ENCODE peak calls at places on chromosomes 7 and 10, in nine cellular contexts. One of them, this sample, is unnamed.

GRCh38 chr7:158864507-158864820 is 8.1 kb downstream of the DYNC2I1 start:
- DNase-seq in osteoblast: no peak
- DNase-seq in NCI-H1694 treated with DMSO at 0.1 percent for 48 hours: no peak
- DNase-seq in NCI-H82: no peak
- DNase-seq in T47D: no peak
- DNase-seq in head of caudate nucleus: no peak
- DNase-seq in foreskin fibroblast: no peak
- DNase-seq in GM23338: no peak
- DNase-seq in WTC11: no peak
- DNase-seq in this sample: no peak

GRCh38 chr7:96093435-96093834 is 228.5 kb downstream of the SLC25A13 start:
- DNase-seq in osteoblast: no peak
- DNase-seq in NCI-H1694 treated with DMSO at 0.1 percent for 48 hours: no peak
- DNase-seq in NCI-H82: no peak
- DNase-seq in T47D: no peak
- DNase-seq in head of caudate nucleus: no peak
- DNase-seq in foreskin fibroblast: peak
- DNase-seq in GM23338: no peak
- DNase-seq in WTC11: no peak
- DNase-seq in this sample: no peak

GRCh38 chr10:130127612-130128607 is 8.3 kb upstream of the GLRX3 start:
- DNase-seq in osteoblast: peak
- DNase-seq in NCI-H1694 treated with DMSO at 0.1 percent for 48 hours: peak
- DNase-seq in NCI-H82: peak
- DNase-seq in T47D: peak
- DNase-seq in head of caudate nucleus: peak
- DNase-seq in foreskin fibroblast: peak
- DNase-seq in GM23338: peak
- DNase-seq in WTC11: peak
- DNase-seq in this sample: peak

GRCh38 chr7:78587443-78588044 is 789.0 kb downstream of the PHTF2 start:
- DNase-seq in osteoblast: peak
- DNase-seq in NCI-H1694 treated with DMSO at 0.1 percent for 48 hours: peak
- DNase-seq in NCI-H82: peak
- DNase-seq in T47D: peak
- DNase-seq in head of caudate nucleus: no peak
- DNase-seq in foreskin fibroblast: peak
- DNase-seq in GM23338: peak
- DNase-seq in WTC11: no peak
- DNase-seq in this sample: peak

GRCh38 chr10:22623624-22624263 is 90.6 kb downstream of the PIP4K2A start:
- DNase-seq in osteoblast: no peak
- DNase-seq in NCI-H1694 treated with DMSO at 0.1 percent for 48 hours: no peak
- DNase-seq in NCI-H82: peak
- DNase-seq in T47D: no peak
- DNase-seq in head of caudate nucleus: no peak
- DNase-seq in foreskin fibroblast: peak
- DNase-seq in GM23338: no peak
- DNase-seq in WTC11: no peak
- DNase-seq in this sample: no peak

GRCh38 chr10:96833220-96834001 is 1.3 kb downstream of the LCOR start:
- DNase-seq in osteoblast: peak
- DNase-seq in NCI-H1694 treated with DMSO at 0.1 percent for 48 hours: no peak
- DNase-seq in NCI-H82: peak
- DNase-seq in T47D: peak
- DNase-seq in head of caudate nucleus: no peak
- DNase-seq in foreskin fibroblast: peak
- DNase-seq in GM23338: peak
- DNase-seq in WTC11: peak
- DNase-seq in this sample: peak

GRCh38 chr7:91034459-91035368 is 229.5 kb upstream of the FZD1 start:
- DNase-seq in osteoblast: peak
- DNase-seq in NCI-H1694 treated with DMSO at 0.1 percent for 48 hours: peak
- DNase-seq in NCI-H82: peak
- DNase-seq in T47D: peak
- DNase-seq in head of caudate nucleus: peak
- DNase-seq in foreskin fibroblast: peak
- DNase-seq in GM23338: peak
- DNase-seq in WTC11: peak
- DNase-seq in this sample: peak

GRCh38 chr7:116542618-116543017 is 17.8 kb downstream of the CAV1 start:
- DNase-seq in osteoblast: no peak
- DNase-seq in NCI-H1694 treated with DMSO at 0.1 percent for 48 hours: no peak
- DNase-seq in NCI-H82: no peak
- DNase-seq in T47D: no peak
- DNase-seq in head of caudate nucleus: no peak
- DNase-seq in foreskin fibroblast: peak
- DNase-seq in GM23338: no peak
- DNase-seq in WTC11: no peak
- DNase-seq in this sample: no peak

GRCh38 chr7:82534687-82535086 is 91.1 kb upstream of the CACNA2D1 start:
- DNase-seq in osteoblast: no peak
- DNase-seq in NCI-H1694 treated with DMSO at 0.1 percent for 48 hours: no peak
- DNase-seq in NCI-H82: no peak
- DNase-seq in T47D: no peak
- DNase-seq in head of caudate nucleus: no peak
- DNase-seq in foreskin fibroblast: peak
- DNase-seq in GM23338: no peak
- DNase-seq in WTC11: no peak
- DNase-seq in this sample: no peak

GRCh38 chr7:129122751-129123516 is 21.6 kb upstream of the TSPAN33 start:
- DNase-seq in osteoblast: peak
- DNase-seq in NCI-H1694 treated with DMSO at 0.1 percent for 48 hours: no peak
- DNase-seq in NCI-H82: no peak
- DNase-seq in T47D: no peak
- DNase-seq in head of caudate nucleus: no peak
- DNase-seq in foreskin fibroblast: no peak
- DNase-seq in GM23338: no peak
- DNase-seq in WTC11: no peak
- DNase-seq in this sample: no peak

GRCh38 chr7:142782922-142783900 is 12.4 kb downstream of the PRSS2 start:
- DNase-seq in osteoblast: peak
- DNase-seq in NCI-H1694 treated with DMSO at 0.1 percent for 48 hours: peak
- DNase-seq in NCI-H82: peak
- DNase-seq in T47D: peak
- DNase-seq in head of caudate nucleus: peak
- DNase-seq in foreskin fibroblast: peak
- DNase-seq in GM23338: peak
- DNase-seq in WTC11: peak
- DNase-seq in this sample: peak

GRCh38 chr10:85148693-85149640 is 820.6 kb downstream of the CCSER2 start:
- DNase-seq in osteoblast: no peak
- DNase-seq in NCI-H1694 treated with DMSO at 0.1 percent for 48 hours: no peak
- DNase-seq in NCI-H82: no peak
- DNase-seq in T47D: no peak
- DNase-seq in head of caudate nucleus: no peak
- DNase-seq in foreskin fibroblast: no peak
- DNase-seq in GM23338: no peak
- DNase-seq in WTC11: no peak
- DNase-seq in this sample: no peak

GRCh38 chr7:100867796-100868485 is 754 bp downstream of the TRIP6 start:
- DNase-seq in osteoblast: peak
- DNase-seq in NCI-H1694 treated with DMSO at 0.1 percent for 48 hours: no peak
- DNase-seq in NCI-H82: no peak
- DNase-seq in T47D: no peak
- DNase-seq in head of caudate nucleus: no peak
- DNase-seq in foreskin fibroblast: peak
- DNase-seq in GM23338: peak
- DNase-seq in WTC11: peak
- DNase-seq in this sample: no peak

GRCh38 chr7:66921918-66922486 is 977 bp downstream of the TMEM248 start:
- DNase-seq in osteoblast: peak
- DNase-seq in NCI-H1694 treated with DMSO at 0.1 percent for 48 hours: no peak
- DNase-seq in NCI-H82: peak
- DNase-seq in T47D: no peak
- DNase-seq in head of caudate nucleus: no peak
- DNase-seq in foreskin fibroblast: peak
- DNase-seq in GM23338: peak
- DNase-seq in WTC11: no peak
- DNase-seq in this sample: no peak

GRCh38 chr10:34960983-34961382 is 129.2 kb downstream of the CUL2 start:
- DNase-seq in osteoblast: no peak
- DNase-seq in NCI-H1694 treated with DMSO at 0.1 percent for 48 hours: peak
- DNase-seq in NCI-H82: peak
- DNase-seq in T47D: no peak
- DNase-seq in head of caudate nucleus: no peak
- DNase-seq in foreskin fibroblast: peak
- DNase-seq in GM23338: peak
- DNase-seq in WTC11: no peak
- DNase-seq in this sample: peak

GRCh38 chr10:44393051-44393630 is 8.2 kb upstream of the CXCL12 start:
- DNase-seq in osteoblast: peak
- DNase-seq in NCI-H1694 treated with DMSO at 0.1 percent for 48 hours: no peak
- DNase-seq in NCI-H82: no peak
- DNase-seq in T47D: no peak
- DNase-seq in head of caudate nucleus: no peak
- DNase-seq in foreskin fibroblast: no peak
- DNase-seq in GM23338: no peak
- DNase-seq in WTC11: no peak
- DNase-seq in this sample: no peak

GRCh38 chr10:95201736-95202135 is 7.7 kb downstream of the ACSM6 start:
- DNase-seq in osteoblast: peak
- DNase-seq in NCI-H1694 treated with DMSO at 0.1 percent for 48 hours: no peak
- DNase-seq in NCI-H82: no peak
- DNase-seq in T47D: no peak
- DNase-seq in head of caudate nucleus: no peak
- DNase-seq in foreskin fibroblast: peak
- DNase-seq in GM23338: no peak
- DNase-seq in WTC11: no peak
- DNase-seq in this sample: no peak

GRCh38 chr7:117401293-117402002 is 25.8 kb downstream of the ASZ1 start:
- DNase-seq in osteoblast: no peak
- DNase-seq in NCI-H1694 treated with DMSO at 0.1 percent for 48 hours: no peak
- DNase-seq in NCI-H82: peak
- DNase-seq in T47D: no peak
- DNase-seq in head of caudate nucleus: no peak
- DNase-seq in foreskin fibroblast: no peak
- DNase-seq in GM23338: peak
- DNase-seq in WTC11: no peak
- DNase-seq in this sample: no peak

GRCh38 chr7:132226626-132227290 is 349.5 kb downstream of the PLXNA4 start:
- DNase-seq in osteoblast: no peak
- DNase-seq in NCI-H1694 treated with DMSO at 0.1 percent for 48 hours: no peak
- DNase-seq in NCI-H82: peak
- DNase-seq in T47D: no peak
- DNase-seq in head of caudate nucleus: no peak
- DNase-seq in foreskin fibroblast: no peak
- DNase-seq in GM23338: no peak
- DNase-seq in WTC11: no peak
- DNase-seq in this sample: no peak

GRCh38 chr10:13087986-13088618 is 11.9 kb upstream of the OPTN start:
- DNase-seq in osteoblast: peak
- DNase-seq in NCI-H1694 treated with DMSO at 0.1 percent for 48 hours: no peak
- DNase-seq in NCI-H82: no peak
- DNase-seq in T47D: no peak
- DNase-seq in head of caudate nucleus: no peak
- DNase-seq in foreskin fibroblast: peak
- DNase-seq in GM23338: no peak
- DNase-seq in WTC11: no peak
- DNase-seq in this sample: no peak

GRCh38 chr7:99531354-99531765 is 20.6 kb downstream of the FAM200A start:
- DNase-seq in osteoblast: no peak
- DNase-seq in NCI-H1694 treated with DMSO at 0.1 percent for 48 hours: no peak
- DNase-seq in NCI-H82: no peak
- DNase-seq in T47D: no peak
- DNase-seq in head of caudate nucleus: no peak
- DNase-seq in foreskin fibroblast: no peak
- DNase-seq in GM23338: peak
- DNase-seq in WTC11: no peak
- DNase-seq in this sample: no peak

GRCh38 chr7:157474685-157475084 is 137.9 kb downstream of the DNAJB6 start:
- DNase-seq in osteoblast: peak
- DNase-seq in NCI-H1694 treated with DMSO at 0.1 percent for 48 hours: peak
- DNase-seq in NCI-H82: peak
- DNase-seq in T47D: no peak
- DNase-seq in head of caudate nucleus: no peak
- DNase-seq in foreskin fibroblast: peak
- DNase-seq in GM23338: peak
- DNase-seq in WTC11: peak
- DNase-seq in this sample: peak

GRCh38 chr7:125357681-125358440 is 428.2 kb upstream of the POT1 start:
- DNase-seq in osteoblast: no peak
- DNase-seq in NCI-H1694 treated with DMSO at 0.1 percent for 48 hours: no peak
- DNase-seq in NCI-H82: no peak
- DNase-seq in T47D: no peak
- DNase-seq in head of caudate nucleus: no peak
- DNase-seq in foreskin fibroblast: no peak
- DNase-seq in GM23338: no peak
- DNase-seq in WTC11: no peak
- DNase-seq in this sample: no peak

GRCh38 chr7:130649004-130649790 is 19.4 kb downstream of the COPG2 start:
- DNase-seq in osteoblast: peak
- DNase-seq in NCI-H1694 treated with DMSO at 0.1 percent for 48 hours: no peak
- DNase-seq in NCI-H82: peak
- DNase-seq in T47D: no peak
- DNase-seq in head of caudate nucleus: no peak
- DNase-seq in foreskin fibroblast: peak
- DNase-seq in GM23338: no peak
- DNase-seq in WTC11: no peak
- DNase-seq in this sample: no peak

GRCh38 chr7:130384841-130385599 is 4.7 kb downstream of the CPA1 start:
- DNase-seq in osteoblast: peak
- DNase-seq in NCI-H1694 treated with DMSO at 0.1 percent for 48 hours: no peak
- DNase-seq in NCI-H82: no peak
- DNase-seq in T47D: no peak
- DNase-seq in head of caudate nucleus: no peak
- DNase-seq in foreskin fibroblast: no peak
- DNase-seq in GM23338: no peak
- DNase-seq in WTC11: no peak
- DNase-seq in this sample: no peak

GRCh38 chr7:158016171-158017087 is 571.2 kb downstream of the PTPRN2 start:
- DNase-seq in osteoblast: no peak
- DNase-seq in NCI-H1694 treated with DMSO at 0.1 percent for 48 hours: peak
- DNase-seq in NCI-H82: peak
- DNase-seq in T47D: no peak
- DNase-seq in head of caudate nucleus: peak
- DNase-seq in foreskin fibroblast: no peak
- DNase-seq in GM23338: no peak
- DNase-seq in WTC11: no peak
- DNase-seq in this sample: no peak

GRCh38 chr7:73706122-73707044 is 13.1 kb downstream of the STX1A start:
- DNase-seq in osteoblast: peak
- DNase-seq in NCI-H1694 treated with DMSO at 0.1 percent for 48 hours: peak
- DNase-seq in NCI-H82: peak
- DNase-seq in T47D: no peak
- DNase-seq in head of caudate nucleus: no peak
- DNase-seq in foreskin fibroblast: no peak
- DNase-seq in GM23338: no peak
- DNase-seq in WTC11: no peak
- DNase-seq in this sample: no peak

GRCh38 chr10:111076191-111076681 is 593 bp upstream of the ADRA2A start:
- DNase-seq in osteoblast: peak
- DNase-seq in NCI-H1694 treated with DMSO at 0.1 percent for 48 hours: peak
- DNase-seq in NCI-H82: peak
- DNase-seq in T47D: peak
- DNase-seq in head of caudate nucleus: peak
- DNase-seq in foreskin fibroblast: peak
- DNase-seq in GM23338: peak
- DNase-seq in WTC11: peak
- DNase-seq in this sample: peak

GRCh38 chr10:120997313-120998102 is 146.3 kb downstream of the WDR11 start:
- DNase-seq in osteoblast: no peak
- DNase-seq in NCI-H1694 treated with DMSO at 0.1 percent for 48 hours: no peak
- DNase-seq in NCI-H82: no peak
- DNase-seq in T47D: no peak
- DNase-seq in head of caudate nucleus: no peak
- DNase-seq in foreskin fibroblast: no peak
- DNase-seq in GM23338: no peak
- DNase-seq in WTC11: no peak
- DNase-seq in this sample: no peak

GRCh38 chr10:69768386-69768785 is 33.3 kb upstream of the COL13A1 start:
- DNase-seq in osteoblast: no peak
- DNase-seq in NCI-H1694 treated with DMSO at 0.1 percent for 48 hours: no peak
- DNase-seq in NCI-H82: no peak
- DNase-seq in T47D: no peak
- DNase-seq in head of caudate nucleus: no peak
- DNase-seq in foreskin fibroblast: no peak
- DNase-seq in GM23338: no peak
- DNase-seq in WTC11: no peak
- DNase-seq in this sample: no peak

GRCh38 chr7:98802088-98802780 is 67.6 kb downstream of the TMEM130 start:
- DNase-seq in osteoblast: peak
- DNase-seq in NCI-H1694 treated with DMSO at 0.1 percent for 48 hours: peak
- DNase-seq in NCI-H82: peak
- DNase-seq in T47D: no peak
- DNase-seq in head of caudate nucleus: no peak
- DNase-seq in foreskin fibroblast: peak
- DNase-seq in GM23338: peak
- DNase-seq in WTC11: no peak
- DNase-seq in this sample: no peak